ENCODE peak calls at places on chromosome 20, in six cellular contexts. Q is bronchial epithelial cell; V is choroid plexus epithelial cell; M is CD4-positive, alpha-beta memory T cell; C is nucleus accumbens; B is MM.1S. T is an unnamed sample.

GRCh38 chr20:58719258-58719657 is 26.7 kb downstream of the NPEPL1 start:
- DNase-seq in M (no peak), V (no peak), Q (no peak), C (no peak), B (no peak), T (no peak)

GRCh38 chr20:32483351-32484220 is 101.5 kb downstream of the NOL4L start:
- DNase-seq in V (peak), M (peak), C (peak), B (peak), Q (peak), T (peak)

GRCh38 chr20:36214684-36215256 is 21.5 kb upstream of the AAR2 start:
- DNase-seq in M (no peak), C (no peak), B (peak), V (peak), Q (peak), T (peak)

GRCh38 chr20:41786158-41786557 is 168.0 kb upstream of the CHD6 start:
- DNase-seq in C (no peak), B (peak), V (no peak), M (no peak), Q (peak), T (no peak)

GRCh38 chr20:59518881-59519706 is 85.2 kb upstream of the PHACTR3 start:
- DNase-seq in C (no peak), B (peak), Q (peak), M (peak), V (peak), T (peak)

GRCh38 chr20:44664127-44664526 is 12.6 kb upstream of the ADA start:
- DNase-seq in Q (no peak), V (no peak), C (no peak), B (no peak), M (no peak), T (no peak)

GRCh38 chr20:42373049-42373448 is 754.9 kb upstream of the CHD6 start:
- DNase-seq in V (no peak), Q (no peak), B (no peak), M (no peak), C (no peak), T (no peak)

GRCh38 chr20:25282034-25282781 is 34.3 kb downstream of the PYGB start:
- DNase-seq in C (no peak), B (peak), V (no peak), Q (no peak), M (no peak), T (no peak)

GRCh38 chr20:63134201-63134612 is 81.7 kb downstream of the YTHDF1 start:
- DNase-seq in B (no peak), Q (no peak), C (no peak), M (no peak), V (no peak), T (no peak)

GRCh38 chr20:35196313-35196712 is 24.4 kb downstream of the PROCR start:
- DNase-seq in C (no peak), V (no peak), M (no peak), Q (no peak), B (no peak), T (no peak)

GRCh38 chr20:57844626-57845596 is 135.1 kb upstream of the PMEPA1 start:
- DNase-seq in M (no peak), V (no peak), B (no peak), Q (no peak), C (no peak), T (no peak)

GRCh38 chr20:63702751-63703470 is 4.9 kb downstream of the ARFRP1 start:
- DNase-seq in M (no peak), V (no peak), B (no peak), Q (no peak), C (no peak), T (no peak)

GRCh38 chr20:5168582-5169396 is 42.0 kb downstream of the CDS2 start:
- DNase-seq in C (no peak), Q (peak), B (no peak), V (peak), M (no peak), T (peak)

GRCh38 chr20:40663304-40663703 is 25.7 kb downstream of the MAFB start:
- DNase-seq in V (no peak), Q (no peak), B (no peak), M (no peak), C (no peak), T (no peak)